ENCODE peak calls at places on chromosomes 4 and X, in nine cellular contexts. T is neural crest cell; C is NCI-H774; I is NAMALWA; O is activated naive CD4-positive, alpha-beta T cell treated with Interleukin-2 at 50 U/mL for 16 hours; B is Ammon's horn; Q is RPMI7951; W is fibroblast of lung; G is SK-MEL-5. P is an unnamed sample.

GRCh38 chr4:55475394-55476243 is 71.1 kb downstream of the CLOCK start:
- DNase-seq in T (no peak), C (no peak), I (no peak), O (no peak), B (no peak), Q (peak), W (peak), G (no peak), P (no peak)

GRCh38 chr4:2339458-2340271 is 77.8 kb upstream of the MXD4 start:
- DNase-seq in T (no peak), C (no peak), I (no peak), O (no peak), B (no peak), Q (no peak), W (no peak), G (no peak), P (no peak)

GRCh38 chr4:114277690-114278089 is 298.2 kb upstream of the ARSJ start:
- DNase-seq in T (no peak), C (no peak), I (no peak), O (no peak), B (no peak), Q (peak), W (peak), G (no peak), P (no peak)

GRCh38 chrX:150880808-150881165 is 17.7 kb downstream of the CD99L2 start:
- DNase-seq in T (no peak), C (no peak), I (no peak), O (no peak), B (no peak), Q (no peak), W (no peak), G (no peak), P (no peak)

GRCh38 chr4:73573794-73574528 is 46.3 kb downstream of the RASSF6 start:
- DNase-seq in T (peak), C (peak), I (peak), O (no peak), B (peak), Q (peak), W (peak), G (peak), P (peak)

GRCh38 chrX:65674351-65674893 is 7.0 kb downstream of the MSN start:
- DNase-seq in T (no peak), C (no peak), I (no peak), O (no peak), B (no peak), Q (peak), W (peak), G (no peak), P (no peak)

GRCh38 chr4:82005153-82005552 is 368.6 kb downstream of the HNRNPD start:
- DNase-seq in T (no peak), C (no peak), I (no peak), O (no peak), B (no peak), Q (no peak), W (no peak), G (no peak), P (peak)

GRCh38 chrX:136251042-136251991 is at the start of gene MAP7D3:
- DNase-seq in T (peak), C (peak), I (no peak), O (peak), B (peak), Q (peak), W (peak), G (peak), P (peak)

GRCh38 chr4:48403358-48403757 is 62.0 kb downstream of the SLAIN2 start:
- DNase-seq in T (no peak), C (no peak), I (no peak), O (no peak), B (no peak), Q (peak), W (no peak), G (no peak), P (no peak)

GRCh38 chr4:35939746-35940145 is 304.6 kb downstream of the ARAP2 start:
- DNase-seq in T (no peak), C (no peak), I (no peak), O (no peak), B (no peak), Q (no peak), W (no peak), G (no peak), P (no peak)

GRCh38 chrX:21926116-21926515 is 14.4 kb upstream of the SMS start:
- DNase-seq in T (no peak), C (no peak), I (no peak), O (no peak), B (no peak), Q (no peak), W (no peak), G (no peak), P (peak)

GRCh38 chrX:10011991-10012390 is 44.8 kb downstream of the CLDN34 start:
- DNase-seq in T (no peak), C (no peak), I (no peak), O (no peak), B (no peak), Q (peak), W (no peak), G (no peak), P (peak)

GRCh38 chr4:24160358-24160757 is 270.5 kb upstream of the PPARGC1A start:
- DNase-seq in T (no peak), C (no peak), I (no peak), O (no peak), B (no peak), Q (no peak), W (peak), G (no peak), P (no peak)

GRCh38 chr4:127698789-127699200 is 31.4 kb upstream of the SLC25A31 start:
- DNase-seq in T (no peak), C (no peak), I (no peak), O (no peak), B (peak), Q (peak), W (peak), G (no peak), P (peak)

GRCh38 chr4:121233982-121234381 is 69.9 kb upstream of the TNIP3 start:
- DNase-seq in T (no peak), C (no peak), I (no peak), O (no peak), B (no peak), Q (no peak), W (no peak), G (peak), P (no peak)

GRCh38 chr4:38024203-38024504 is 64.0 kb downstream of the PTTG2 start:
- DNase-seq in T (no peak), C (no peak), I (no peak), O (no peak), B (no peak), Q (no peak), W (no peak), G (no peak), P (no peak)

GRCh38 chrX:31580726-31581125 is 508.9 kb upstream of the FTHL17 start:
- DNase-seq in T (no peak), C (no peak), I (no peak), O (no peak), B (no peak), Q (peak), W (peak), G (no peak), P (peak)

GRCh38 chr4:147773261-147774184 is 41.6 kb downstream of the ARHGAP10 start:
- DNase-seq in T (no peak), C (no peak), I (no peak), O (no peak), B (no peak), Q (peak), W (peak), G (no peak), P (peak)

GRCh38 chr4:22179124-22179874 is 230.7 kb upstream of the KCNIP4 start:
- DNase-seq in T (no peak), C (no peak), I (no peak), O (no peak), B (peak), Q (peak), W (peak), G (no peak), P (no peak)

GRCh38 chrX:121869876-121870477 is 822.6 kb downstream of the GLUD2 start:
- DNase-seq in T (no peak), C (no peak), I (no peak), O (no peak), B (no peak), Q (no peak), W (no peak), G (no peak), P (no peak)

GRCh38 chrX:33001107-33001506 is 210.2 kb downstream of the DMD start:
- DNase-seq in T (no peak), C (no peak), I (peak), O (no peak), B (peak), Q (peak), W (no peak), G (peak), P (no peak)

GRCh38 chrX:40094041-40094899 is 3.5 kb downstream of the BCOR start:
- DNase-seq in T (no peak), C (no peak), I (no peak), O (peak), B (no peak), Q (peak), W (peak), G (no peak), P (peak)

GRCh38 chr4:22246816-22247215 is 269.1 kb downstream of the ADGRA3 start:
- DNase-seq in T (no peak), C (no peak), I (no peak), O (no peak), B (peak), Q (no peak), W (no peak), G (no peak), P (no peak)

GRCh38 chr4:165383757-165384156 is 4.9 kb downstream of the CPE start:
- DNase-seq in T (no peak), C (no peak), I (no peak), O (no peak), B (no peak), Q (no peak), W (peak), G (no peak), P (no peak)

GRCh38 chr4:26256016-26256415 is 64.8 kb upstream of the RBPJ start:
- DNase-seq in T (no peak), C (no peak), I (no peak), O (no peak), B (no peak), Q (peak), W (peak), G (no peak), P (no peak)

GRCh38 chr4:73828945-73829344 is 7.5 kb upstream of the CXCL6 start:
- DNase-seq in T (no peak), C (no peak), I (no peak), O (no peak), B (no peak), Q (peak), W (peak), G (peak), P (no peak)

GRCh38 chr4:185738038-185738552 is 73.9 kb downstream of the SORBS2 start:
- DNase-seq in T (no peak), C (no peak), I (no peak), O (no peak), B (no peak), Q (peak), W (peak), G (no peak), P (no peak)

GRCh38 chrX:153681175-153681574 is 6.6 kb upstream of the SLC6A8 start:
- DNase-seq in T (no peak), C (no peak), I (no peak), O (no peak), B (no peak), Q (no peak), W (no peak), G (no peak), P (no peak)

GRCh38 chr4:6263541-6264540 is 5.8 kb upstream of the WFS1 start:
- DNase-seq in T (no peak), C (no peak), I (peak), O (no peak), B (no peak), Q (peak), W (peak), G (peak), P (no peak)

GRCh38 chr4:79087091-79087490 is 147.9 kb upstream of the PAQR3 start:
- DNase-seq in T (no peak), C (no peak), I (no peak), O (no peak), B (no peak), Q (no peak), W (no peak), G (peak), P (no peak)

GRCh38 chr4:81919238-81919637 is 447.5 kb upstream of the RASGEF1B start:
- DNase-seq in T (no peak), C (no peak), I (peak), O (no peak), B (no peak), Q (no peak), W (no peak), G (peak), P (peak)

GRCh38 chrX:118254611-118255010 is 91.3 kb upstream of the WDR44 start:
- DNase-seq in T (peak), C (peak), I (peak), O (peak), B (peak), Q (peak), W (peak), G (peak), P (peak)

GRCh38 chr4:633406-633805 is 8.0 kb downstream of the PDE6B start:
- DNase-seq in T (no peak), C (no peak), I (no peak), O (no peak), B (no peak), Q (no peak), W (no peak), G (no peak), P (no peak)

GRCh38 chrX:100449696-100450606 is 39.9 kb upstream of the PCDH19 start:
- DNase-seq in T (no peak), C (no peak), I (no peak), O (no peak), B (no peak), Q (no peak), W (no peak), G (no peak), P (no peak)

GRCh38 chr4:139528377-139529005 is 27.5 kb downstream of the SETD7 start:
- DNase-seq in T (no peak), C (no peak), I (no peak), O (no peak), B (no peak), Q (peak), W (peak), G (no peak), P (peak)

P was measured in A673.